ENCODE peak calls at places on chromosomes 3 and 15, in four cellular contexts. J, N, L and E are unnamed samples.
A peak's percentile ranks its signal among the peaks of the same experiment; 100 is the strongest.

GRCh38 chr3:196120291-196120951 is 38.5 kb upstream of the TFRC start:
- DNase-seq in L (peak; percentile 19), N (no peak), J (no peak), E (no peak)

GRCh38 chr15:75606711-75607684 is 18.5 kb downstream of the SNUPN start:
- DNase-seq in N (no peak), L (peak; percentile 21), J (no peak), E (no peak)

GRCh38 chr3:161409069-161409468 is 37.8 kb upstream of the SPTSSB start:
- DNase-seq in N (peak; percentile 76), J (peak; percentile 38), L (peak; percentile 40), E (no peak)

GRCh38 chr3:119322021-119322522 is 27.9 kb downstream of the ARHGAP31 start:
- DNase-seq in J (no peak), N (no peak), L (no peak), E (no peak)

GRCh38 chr3:195869413-195870001 is 38.8 kb downstream of the TNK2 start:
- DNase-seq in L (no peak), J (no peak), N (no peak), E (no peak)

GRCh38 chr3:39166932-39167532 is 13.6 kb upstream of the CSRNP1 start:
- DNase-seq in N (no peak), L (peak; percentile 93), J (no peak), E (no peak)

GRCh38 chr3:24046214-24046613 is 101.1 kb downstream of the NR1D2 start:
- DNase-seq in J (no peak), N (no peak), L (no peak), E (no peak)

GRCh38 chr3:19931180-19931692 is 2.8 kb downstream of the EFHB start:
- DNase-seq in N (no peak), J (no peak), L (no peak), E (no peak)

GRCh38 chr3:7487763-7488162 is 626.8 kb downstream of the GRM7 start:
- DNase-seq in J (no peak), L (no peak), N (no peak), E (no peak)

GRCh38 chr3:124273651-124274050 is 281.7 kb upstream of the ROPN1 start:
- DNase-seq in L (no peak), J (no peak), N (no peak), E (no peak)

GRCh38 chr3:81716870-81717509 is 44.5 kb downstream of the GBE1 start:
- DNase-seq in L (peak; percentile 55), N (peak; percentile 36), J (peak; percentile 11), E (peak; percentile 4)

GRCh38 chr3:33665294-33665693 is 52.8 kb downstream of the CLASP2 start:
- DNase-seq in L (no peak), J (no peak), N (no peak), E (no peak)

GRCh38 chr15:87369269-87369668 is 887.3 kb downstream of the NTRK3 start:
- DNase-seq in L (peak; percentile 98), J (no peak), N (no peak), E (no peak)

GRCh38 chr3:183120538-183121215 is 21.4 kb upstream of the MCCC1 start:
- DNase-seq in L (no peak), N (no peak), J (no peak), E (no peak)

GRCh38 chr3:71542548-71543370 is 40.8 kb downstream of the FOXP1 start:
- DNase-seq in N (no peak), L (peak; percentile 82), J (no peak), E (no peak)

GRCh38 chr3:158168996-158169573 is 59.2 kb downstream of the RSRC1 start:
- DNase-seq in L (peak; percentile 32), N (no peak), J (no peak), E (no peak)

GRCh38 chr3:149579838-149580542 is 77.8 kb downstream of the WWTR1 start:
- DNase-seq in N (no peak), J (no peak), L (peak; percentile 86), E (no peak)

GRCh38 chr15:88912500-88912921 is 668 bp downstream of the MFGE8 start:
- DNase-seq in L (peak; percentile 49), J (peak; percentile 34), N (no peak), E (no peak)

GRCh38 chr3:52967398-52967797 is 70.0 kb upstream of the STIMATE start:
- DNase-seq in L (no peak), N (no peak), J (no peak), E (no peak)

GRCh38 chr3:156605686-156606605 is 51.0 kb upstream of the SSR3 start:
- DNase-seq in N (peak; percentile 60), L (peak; percentile 95), J (peak; percentile 47), E (peak; percentile 49)

GRCh38 chr3:40597441-40597840 is 72.7 kb downstream of the ZNF621 start:
- DNase-seq in J (no peak), N (no peak), L (peak; percentile 42), E (no peak)

GRCh38 chr3:179309225-179310109 is 13.4 kb upstream of the ZNF639 start:
- DNase-seq in N (no peak), L (no peak), J (no peak), E (no peak)

GRCh38 chr15:51736069-51736468 is 1.4 kb downstream of the LYSMD2 start:
- DNase-seq in J (no peak), N (no peak), L (no peak), E (no peak)

GRCh38 chr15:69303337-69304175 is 4.8 kb downstream of the PAQR5 start:
- DNase-seq in J (peak; percentile 55), L (peak; percentile 45), N (no peak), E (peak; percentile 78)

GRCh38 chr3:58628823-58629562 is 37.6 kb downstream of the FAM3D start:
- DNase-seq in L (peak; percentile 45), N (no peak), J (no peak), E (no peak)

GRCh38 chr15:45254405-45255293 is 2.6 kb downstream of the SLC28A2 start:
- DNase-seq in N (peak; percentile 38), J (no peak), L (peak; percentile 62), E (no peak)

GRCh38 chr3:150255416-150255815 is 152.7 kb upstream of the TSC22D2 start:
- DNase-seq in J (no peak), N (no peak), L (no peak), E (no peak)

GRCh38 chr3:10594915-10595314 is 89.5 kb upstream of the ATP2B2 start:
- DNase-seq in J (peak; percentile 97), L (peak; percentile 59), N (peak; percentile 52), E (peak; percentile 99)

GRCh38 chr3:155323063-155323666 is 29.7 kb upstream of the STRIT1 start:
- DNase-seq in J (peak; percentile 65), N (peak; percentile 71), L (peak; percentile 84), E (peak; percentile 44)

GRCh38 chr3:30098206-30098605 is 508.2 kb upstream of the TGFBR2 start:
- DNase-seq in J (no peak), N (no peak), L (peak; percentile 46), E (no peak)